ENCODE peak calls at places on chromosomes 16 and 17, in seven cellular contexts. D is mammary epithelial cell; I is astrocyte; W is transverse colon; L is ascending aorta; V is ovary; E is effector memory CD4-positive, alpha-beta T cell. Y is an unnamed sample.

GRCh38 chr16:86977076-86977676 is 340.0 kb downstream of the C16orf95 start:
- DNase-seq in I (no peak), E (no peak), V (no peak), D (no peak), W (no peak), L (no peak), Y (no peak)

GRCh38 chr17:69492410-69493071 is 78.0 kb downstream of the MAP2K6 start:
- DNase-seq in E (no peak), I (peak; percentile 87), V (no peak), D (peak; percentile 74), W (no peak), L (no peak), Y (no peak)

GRCh38 chr17:13962716-13963115 is 106.6 kb upstream of the COX10 start:
- DNase-seq in D (no peak), I (no peak), L (no peak), E (no peak), W (no peak), V (no peak), Y (no peak)

GRCh38 chr16:29743827-29744531 is 1.8 kb downstream of the C16orf54 start:
- DNase-seq in E (peak; percentile 40), V (no peak), L (no peak), W (peak; percentile 28), I (no peak), D (no peak), Y (no peak)

GRCh38 chr16:9122969-9123368 is 31.5 kb downstream of the HAPSTR1 start:
- DNase-seq in I (no peak), V (no peak), L (peak; percentile 18), W (no peak), D (no peak), E (no peak), Y (no peak)

GRCh38 chr17:73148540-73149334 is 16.1 kb upstream of the SSTR2 start:
- DNase-seq in E (no peak), W (no peak), L (no peak), V (no peak), I (no peak), D (no peak), Y (no peak)

GRCh38 chr17:10698116-10698818 is 873 bp downstream of the ADPRM start:
- DNase-seq in W (no peak), E (no peak), I (peak; percentile 2), L (no peak), V (no peak), D (peak; percentile 14), Y (no peak)

GRCh38 chr17:78174332-78174869 is 6.0 kb downstream of the SYNGR2 start:
- DNase-seq in D (peak; percentile 27), V (peak; percentile 54), L (peak; percentile 93), I (no peak), W (peak; percentile 91), E (no peak), Y (peak; percentile 96)

GRCh38 chr17:10618202-10618635 is 38.9 kb downstream of the MYH3 start:
- DNase-seq in D (peak; percentile 68), I (peak; percentile 27), L (peak; percentile 70), V (peak; percentile 53), E (peak; percentile 22), W (peak; percentile 68), Y (peak; percentile 59)

GRCh38 chr17:7573324-7574080 is 5.9 kb upstream of the CD68 start:
- DNase-seq in V (peak; percentile 92), I (peak; percentile 77), D (peak; percentile 89), W (peak; percentile 91), E (peak; percentile 90), L (peak; percentile 94), Y (peak; percentile 93)

GRCh38 chr17:4110152-4110551 is 32.7 kb downstream of the ZZEF1 start:
- DNase-seq in E (no peak), V (no peak), W (no peak), D (peak; percentile 38), I (peak; percentile 34), L (peak; percentile 2), Y (no peak)

GRCh38 chr16:57525761-57526160 is 10.6 kb downstream of the CCDC102A start:
- DNase-seq in I (no peak), V (peak; percentile 24), L (no peak), E (no peak), W (no peak), D (no peak), Y (no peak)

GRCh38 chr17:30239089-30239462 is 3.6 kb upstream of the SLC6A4 start:
- DNase-seq in W (no peak), V (no peak), I (no peak), L (no peak), D (no peak), E (no peak), Y (no peak)

GRCh38 chr17:13393841-13394710 is 207.7 kb downstream of the HS3ST3A1 start:
- DNase-seq in E (no peak), L (no peak), I (peak; percentile 94), V (no peak), D (peak; percentile 89), W (no peak), Y (no peak)

GRCh38 chr16:4505356-4506153 is 29.4 kb downstream of the HMOX2 start:
- DNase-seq in V (no peak), W (peak; percentile 67), L (no peak), I (no peak), D (no peak), E (peak; percentile 56), Y (no peak)

GRCh38 chr17:61324540-61324868 is 75.1 kb upstream of the TBX2 start:
- DNase-seq in L (no peak), I (no peak), W (no peak), E (no peak), D (no peak), V (no peak), Y (no peak)

GRCh38 chr16:52549011-52549692 is 2.2 kb upstream of the TOX3 start:
- DNase-seq in D (no peak), E (no peak), L (no peak), V (no peak), I (no peak), W (no peak), Y (no peak)

GRCh38 chr17:56185905-56186783 is 32.9 kb downstream of the ANKFN1 start:
- DNase-seq in I (peak; percentile 96), L (no peak), V (no peak), W (no peak), D (no peak), E (no peak), Y (no peak)

GRCh38 chr17:80125656-80126448 is 21.1 kb downstream of the EIF4A3 start:
- DNase-seq in D (no peak), L (no peak), W (no peak), I (peak; percentile 88), E (no peak), V (no peak), Y (no peak)

GRCh38 chr17:44636562-44636961 is 19.7 kb upstream of the MEIOC start:
- DNase-seq in L (no peak), E (no peak), I (peak; percentile 27), V (no peak), D (peak; percentile 12), W (no peak), Y (no peak)

GRCh38 chr17:42971589-42971988 is 7.3 kb upstream of the AARSD1 start:
- DNase-seq in W (no peak), L (no peak), I (no peak), E (no peak), V (no peak), D (no peak), Y (no peak)

GRCh38 chr17:42964161-42964932 is at the start of gene AARSD1:
- DNase-seq in V (peak; percentile 89), E (peak; percentile 85), L (peak; percentile 94), I (peak; percentile 95), D (peak; percentile 90), W (peak; percentile 94), Y (peak; percentile 93)

GRCh38 chr17:42969006-42969581 is 4.8 kb upstream of the AARSD1 start:
- DNase-seq in V (peak; percentile 37), D (no peak), E (no peak), L (no peak), W (no peak), I (no peak), Y (no peak)

DNA sequence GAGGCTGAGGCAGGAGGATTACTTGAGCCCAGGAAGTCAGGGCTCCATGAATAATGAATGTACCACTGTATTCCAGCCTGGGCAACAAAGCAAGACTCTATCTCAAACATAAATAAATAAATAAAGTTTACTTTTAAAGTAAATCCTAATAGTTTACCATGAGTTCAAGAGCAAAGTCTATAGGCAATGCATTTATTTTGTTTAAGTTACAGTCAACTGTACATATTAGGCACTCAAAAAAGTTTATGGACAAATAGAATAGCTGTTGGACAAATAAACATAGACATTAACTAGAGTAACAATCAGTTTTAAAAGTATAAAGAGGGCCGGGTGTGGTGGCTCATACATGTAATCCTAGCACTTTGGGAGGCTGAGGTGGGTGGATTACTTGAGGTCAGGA is 3.7 kb upstream of the AARSD1 start:
- DNase-seq in I (no peak), E (no peak), W (no peak), V (no peak), L (no peak), D (no peak), Y (no peak)
- H3K27ac ChIP-seq in I (no peak overlapping the region), E (no peak overlapping the region), W (no peak overlapping the region), V (no peak overlapping the region), L (no peak overlapping the region), D (no peak overlapping the region), Y (no peak overlapping the region)

GRCh38 chr16:28207425-28207824 is 4.3 kb downstream of the XPO6 start:
- DNase-seq in D (no peak), I (no peak), W (no peak), L (no peak), E (no peak), V (no peak), Y (no peak)

GRCh38 chr16:28204211-28204610 is 7.6 kb downstream of the XPO6 start:
- DNase-seq in E (no peak), I (no peak), V (no peak), L (no peak), W (no peak), D (no peak), Y (no peak)

GRCh38 chr16:28204622-28205021 is 7.1 kb downstream of the XPO6 start:
- DNase-seq in L (no peak), I (no peak), V (no peak), D (no peak), E (no peak), W (no peak), Y (no peak)

GRCh38 chr16:28205974-28206373 is 5.8 kb downstream of the XPO6 start:
- DNase-seq in D (no peak), V (no peak), I (no peak), E (no peak), W (no peak), L (no peak), Y (no peak)

GRCh38 chr16:28205117-28205899 is 6.5 kb downstream of the XPO6 start:
- DNase-seq in W (no peak), E (no peak), D (no peak), V (no peak), L (no peak), I (no peak), Y (no peak)
- H3K36me3 ChIP-seq in W (peaks cover 23% of the 10 kb centered on the region), E (peaks cover 51% of the 10 kb centered on the region), D (peaks cover 33% of the 10 kb centered on the region), V (no peaks in the 10 kb centered on the region), L (peaks cover 7% of the 10 kb centered on the region), I (peaks cover 42% of the 10 kb centered on the region), Y (peaks cover 88% of the 10 kb centered on the region)

GRCh38 chr16:34078697-34079096 is 619.3 kb downstream of the TP53TG3F start:
- DNase-seq in I (peak; percentile 52), D (peak; percentile 38), E (no peak), L (no peak), V (no peak), W (no peak), Y (no peak)
- H3K9me3 ChIP-seq in I (peaks cover 25% of the 10 kb centered on the region), D (peaks cover 87% of the 10 kb centered on the region), E (no peaks in the 10 kb centered on the region), L (no peaks in the 10 kb centered on the region), V (no peaks in the 10 kb centered on the region), W (peaks cover 40% of the 10 kb centered on the region), Y (peaks cover 10% of the 10 kb centered on the region)

DNA sequence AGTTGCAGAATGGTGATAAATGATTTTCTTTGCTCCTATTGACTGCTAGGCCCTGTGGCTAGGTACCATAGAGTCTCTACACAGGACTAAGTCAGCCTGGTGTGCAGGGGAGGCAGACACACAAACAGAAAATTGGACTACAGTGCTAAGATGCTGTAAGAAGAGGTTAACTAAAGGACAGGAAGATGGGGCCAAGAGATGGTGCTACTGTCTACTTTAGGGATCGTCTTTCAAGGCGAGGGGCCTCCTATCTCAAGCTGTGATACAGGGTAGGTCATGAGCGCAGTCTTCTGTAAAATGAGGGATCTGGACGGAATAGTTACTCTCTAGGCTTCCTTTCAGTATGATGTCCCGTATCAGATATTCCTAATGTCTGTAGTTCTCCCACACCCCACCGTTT is 817 bp downstream of the NME1 start:
- DNase-seq in I (no peak), W (no peak), D (peak; percentile 8), L (no peak), E (no peak), V (no peak), Y (no peak)
- H3K27ac ChIP-seq in I (peak overlapping the region; percentile 83), W (peak overlapping the region; percentile 89), D (peak overlapping the region; percentile 83), L (no peak overlapping the region), E (peak overlapping the region; percentile 49), V (no peak overlapping the region), Y (no peak overlapping the region)

Y was measured in left lung.